ENCODE peak calls at places on chromosomes 16 and 17, in nine cellular contexts. O, X, G, K, I, D, W, B and Z are unnamed samples.

GRCh38 chr17:27741971-27742370 is 58.4 kb downstream of the NOS2 start:
- DNase-seq in W (no peak), O (no peak), X (no peak), B (no peak), D (no peak), G (no peak), K (no peak), I (no peak), Z (no peak)

GRCh38 chr16:21161211-21161610 is 2.7 kb downstream of the LDAF1 start:
- DNase-seq in I (no peak), D (no peak), B (no peak), W (no peak), G (peak; percentile 7), K (no peak), O (no peak), X (no peak), Z (no peak)

GRCh38 chr17:74283371-74283673 is 9.3 kb downstream of the DNAI2 start:
- DNase-seq in G (no peak), K (no peak), X (no peak), W (no peak), B (no peak), I (no peak), O (no peak), D (no peak), Z (no peak)

GRCh38 chr17:10777890-10778289 is 26.0 kb downstream of the TMEM238L start:
- DNase-seq in O (no peak), X (no peak), I (no peak), G (no peak), W (no peak), D (no peak), B (no peak), K (no peak), Z (no peak)

GRCh38 chr16:12228607-12229499 is 252.3 kb downstream of the SNX29 start:
- DNase-seq in X (peak; percentile 87), W (peak; percentile 28), O (peak; percentile 20), B (peak; percentile 21), D (no peak), K (peak; percentile 91), I (peak; percentile 72), G (peak; percentile 64), Z (peak; percentile 62)

GRCh38 chr16:1213796-1214372 is 11.2 kb downstream of the TPSG1 start:
- DNase-seq in B (no peak), K (no peak), O (no peak), I (no peak), D (no peak), X (no peak), G (no peak), W (no peak), Z (no peak)

GRCh38 chr17:69853533-69854262 is 221.3 kb upstream of the KCNJ16 start:
- DNase-seq in O (no peak), G (peak; percentile 75), X (no peak), W (no peak), B (no peak), D (no peak), I (no peak), K (no peak), Z (peak; percentile 64)

GRCh38 chr16:30069575-30070462 is 4.3 kb downstream of the ALDOA start:
- DNase-seq in I (no peak), O (no peak), W (peak; percentile 57), G (peak; percentile 39), K (no peak), X (no peak), B (no peak), D (no peak), Z (peak; percentile 44)

GRCh38 chr16:66988197-66988788 is at the start of gene CES4A:
- DNase-seq in G (peak; percentile 50), O (peak; percentile 53), X (no peak), W (no peak), B (no peak), I (no peak), D (no peak), K (no peak), Z (peak; percentile 72)

GRCh38 chr17:12296120-12296727 is 275.5 kb downstream of the MAP2K4 start:
- DNase-seq in K (peak; percentile 42), O (peak; percentile 24), G (no peak), D (no peak), W (no peak), I (no peak), B (no peak), X (peak; percentile 32), Z (no peak)

GRCh38 chr17:3593384-3593783 is 15.8 kb downstream of the TRPV1 start:
- DNase-seq in O (no peak), W (no peak), X (no peak), G (no peak), I (no peak), B (no peak), D (no peak), K (no peak), Z (no peak)

GRCh38 chr16:24876231-24876630 is 30.5 kb downstream of the SLC5A11 start:
- DNase-seq in I (no peak), O (no peak), W (no peak), D (no peak), G (no peak), X (no peak), K (no peak), B (no peak), Z (no peak)

GRCh38 chr17:57887161-57887560 is 37.3 kb upstream of the MRPS23 start:
- DNase-seq in K (no peak), W (no peak), D (no peak), X (no peak), G (no peak), B (no peak), O (no peak), I (no peak), Z (no peak)

DNA sequence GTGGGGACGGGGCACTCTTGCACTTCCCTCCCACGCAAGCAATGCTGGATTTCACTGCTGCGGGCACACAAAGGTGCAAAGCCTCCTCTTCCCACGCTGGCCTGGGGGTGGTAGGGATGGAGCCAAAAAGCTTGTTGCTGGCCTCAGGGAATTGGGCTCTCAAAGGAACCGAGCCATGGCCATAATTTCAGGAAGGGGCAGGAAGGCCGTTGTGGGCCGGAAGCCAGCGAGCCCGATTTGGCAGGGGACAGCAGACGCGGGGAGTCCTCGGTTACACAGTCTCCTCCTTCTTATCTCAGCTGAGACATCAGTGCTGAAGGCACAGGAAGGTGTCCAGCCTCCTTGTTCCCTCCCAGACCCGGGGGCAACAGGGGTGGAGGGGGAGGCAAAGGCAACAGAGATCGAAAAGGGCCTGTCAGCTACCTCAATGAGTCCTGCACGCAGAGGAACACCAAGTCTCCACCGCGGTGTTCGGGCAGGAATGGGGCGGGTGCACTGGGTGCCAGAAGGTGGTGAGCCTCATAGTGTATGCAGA is 59.5 kb downstream of the SLFN11 start:
- DNase-seq in B (peak; percentile 21), G (no peak), D (no peak), K (peak; percentile 66), O (no peak), I (no peak), X (peak; percentile 37), W (peak; percentile 26), Z (no peak)
- H3K4me3 ChIP-seq in B (no peak overlapping the region), G (no peak overlapping the region), D (peak overlapping the region; percentile 37), K (peak overlapping the region; percentile 73), O (no peak overlapping the region), I (peak overlapping the region; percentile 62), X (peak overlapping the region; percentile 73), W (peak overlapping the region; percentile 10), Z (no peak overlapping the region)

GRCh38 chr17:68598545-68598961 is 2.6 kb downstream of the FAM20A start:
- DNase-seq in B (no peak), I (no peak), G (no peak), K (no peak), O (no peak), D (no peak), X (no peak), W (no peak), Z (no peak)

GRCh38 chr17:68599873-68600122 is 1.4 kb downstream of the FAM20A start:
- DNase-seq in D (no peak), X (no peak), G (no peak), I (no peak), B (no peak), O (no peak), W (peak; percentile 28), K (no peak), Z (no peak)

GRCh38 chr17:68598074-68598473 is 3.1 kb downstream of the FAM20A start:
- DNase-seq in X (no peak), B (no peak), I (no peak), W (no peak), G (no peak), O (no peak), D (no peak), K (no peak), Z (no peak)

GRCh38 chr17:68600123-68600880 is 865 bp downstream of the FAM20A start:
- DNase-seq in B (no peak), I (no peak), X (peak; percentile 84), G (no peak), K (peak; percentile 74), D (no peak), W (peak; percentile 68), O (no peak), Z (peak; percentile 29)

DNA sequence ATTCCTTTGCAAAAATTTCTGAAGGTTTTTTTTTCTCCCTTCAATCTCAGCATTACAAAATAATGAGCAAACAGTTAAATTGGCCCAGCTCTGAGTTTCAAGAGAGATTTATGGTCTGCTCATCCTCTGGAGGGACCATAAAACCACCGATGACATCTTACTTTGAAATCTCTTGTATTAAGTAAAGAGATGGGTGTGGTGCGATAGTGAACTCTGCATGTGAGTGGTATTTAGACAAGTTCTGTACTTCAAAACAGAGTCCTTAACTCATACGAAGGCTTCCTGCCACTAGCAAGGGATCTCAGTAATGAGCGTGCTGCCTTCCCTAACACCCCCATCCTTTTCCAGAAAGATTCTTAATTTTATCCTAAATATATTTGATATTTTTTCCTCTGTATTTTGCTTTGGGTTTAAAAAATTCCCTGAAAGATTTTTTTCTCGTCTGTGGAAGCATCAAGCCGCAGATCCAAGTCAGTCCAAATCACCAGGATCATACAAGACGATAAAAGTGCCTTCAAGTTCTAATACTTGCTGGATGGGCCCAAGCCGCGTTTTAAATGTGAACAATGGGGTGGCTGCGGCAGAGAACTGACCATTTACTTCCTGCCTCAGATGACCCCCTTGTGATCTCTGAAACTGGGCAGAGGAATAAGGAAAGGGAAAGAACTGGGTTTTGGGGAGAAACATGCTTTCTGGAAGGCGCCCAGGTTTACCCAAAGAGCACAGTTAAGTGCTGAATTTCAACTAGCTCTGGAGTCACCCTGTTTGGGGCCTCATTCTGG is 1.9 kb downstream of the FAM20A start:
- DNase-seq in G (no peak), B (no peak), K (no peak), I (no peak), X (peak; percentile 28), D (no peak), W (peak; percentile 43), O (no peak), Z (no peak)
- H3K4me3 ChIP-seq in G (peak overlapping the region; percentile 51), B (peak overlapping the region; percentile 51), K (peak overlapping the region; percentile 74), I (peak overlapping the region; percentile 53), X (peak overlapping the region; percentile 81), D (peak overlapping the region; percentile 39), W (peak overlapping the region; percentile 68), O (no peak overlapping the region), Z (peak overlapping the region; percentile 40)

DNA sequence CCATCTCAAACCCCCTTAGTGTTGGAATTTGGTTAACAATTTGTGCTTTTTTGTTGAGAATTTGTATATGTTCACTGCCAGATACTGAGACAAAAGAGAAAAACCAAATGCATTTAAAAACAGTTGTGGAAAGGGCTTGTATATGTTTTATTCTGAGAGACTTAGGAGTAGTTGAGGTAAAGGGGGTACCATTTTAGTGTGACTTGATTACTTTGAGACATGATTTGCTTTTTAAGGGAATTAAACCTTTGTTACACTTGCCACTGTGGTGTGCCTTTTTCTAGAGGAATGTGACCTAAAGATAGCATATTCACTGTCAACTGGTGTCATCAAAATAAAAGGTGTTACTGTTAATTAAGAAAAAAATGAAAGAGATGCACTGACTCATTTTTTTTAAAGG is 4.5 kb downstream of the IGF2BP1 start:
- DNase-seq in B (no peak), I (no peak), W (no peak), X (no peak), G (no peak), K (no peak), D (no peak), O (no peak), Z (no peak)
- H3K4me3 ChIP-seq in B (no peak overlapping the region), I (no peak overlapping the region), W (no peak overlapping the region), X (peak overlapping the region; percentile 78), G (peak overlapping the region; percentile 85), K (no peak overlapping the region), D (no peak overlapping the region), O (peak overlapping the region; percentile 92), Z (peak overlapping the region; percentile 25)

GRCh38 chr16:89107209-89107582 is 13.5 kb downstream of the ACSF3 start:
- DNase-seq in B (no peak), W (no peak), X (no peak), D (no peak), O (no peak), I (no peak), G (no peak), K (no peak), Z (no peak)
- H3K4me3 ChIP-seq in B (no peak overlapping the region), W (no peak overlapping the region), X (no peak overlapping the region), D (no peak overlapping the region), O (no peak overlapping the region), I (no peak overlapping the region), G (no peak overlapping the region), K (no peak overlapping the region), Z (no peak overlapping the region)